ENCODE peak calls at places on chromosome 7, in eight cellular contexts. One of them, this sample, is unnamed.

GRCh38 chr7:150811-151221 is 41.6 kb upstream of the FAM20C start:
- DNase-seq in SK-N-SH: no peak
- DNase-seq in suprapubic skin: peak
- DNase-seq in HepG2: no peak
- DNase-seq in K562: no peak
- DNase-seq in sigmoid colon: no peak
- DNase-seq in esophagus muscularis mucosa: no peak
- DNase-seq in stomach: no peak
- DNase-seq in this sample: no peak

GRCh38 chr7:111486472-111487142 is 75.7 kb downstream of the IMMP2L start:
- DNase-seq in SK-N-SH: peak
- DNase-seq in suprapubic skin: no peak
- DNase-seq in HepG2: peak
- DNase-seq in K562: peak
- DNase-seq in sigmoid colon: no peak
- DNase-seq in esophagus muscularis mucosa: no peak
- DNase-seq in stomach: no peak
- DNase-seq in this sample: no peak

GRCh38 chr7:130917669-130918128 is 183.7 kb upstream of the KLF14 start:
- DNase-seq in SK-N-SH: no peak
- DNase-seq in suprapubic skin: no peak
- DNase-seq in HepG2: no peak
- DNase-seq in K562: no peak
- DNase-seq in sigmoid colon: no peak
- DNase-seq in esophagus muscularis mucosa: no peak
- DNase-seq in stomach: no peak
- DNase-seq in this sample: no peak

GRCh38 chr7:81685263-81685868 is 84.5 kb downstream of the HGF start:
- DNase-seq in SK-N-SH: no peak
- DNase-seq in suprapubic skin: no peak
- DNase-seq in HepG2: no peak
- DNase-seq in K562: no peak
- DNase-seq in sigmoid colon: no peak
- DNase-seq in esophagus muscularis mucosa: no peak
- DNase-seq in stomach: no peak
- DNase-seq in this sample: no peak

GRCh38 chr7:98102170-98102569 is 4.5 kb upstream of the LMTK2 start:
- DNase-seq in SK-N-SH: no peak
- DNase-seq in suprapubic skin: no peak
- DNase-seq in HepG2: no peak
- DNase-seq in K562: no peak
- DNase-seq in sigmoid colon: no peak
- DNase-seq in esophagus muscularis mucosa: no peak
- DNase-seq in stomach: no peak
- DNase-seq in this sample: no peak

GRCh38 chr7:36047254-36047653 is 105.8 kb upstream of the EEPD1 start:
- DNase-seq in SK-N-SH: no peak
- DNase-seq in suprapubic skin: no peak
- DNase-seq in HepG2: no peak
- DNase-seq in K562: no peak
- DNase-seq in sigmoid colon: no peak
- DNase-seq in esophagus muscularis mucosa: no peak
- DNase-seq in stomach: no peak
- DNase-seq in this sample: no peak

GRCh38 chr7:22943997-22944396 is 69.9 kb downstream of the HYCC1 start:
- DNase-seq in SK-N-SH: no peak
- DNase-seq in suprapubic skin: no peak
- DNase-seq in HepG2: no peak
- DNase-seq in K562: no peak
- DNase-seq in sigmoid colon: peak
- DNase-seq in esophagus muscularis mucosa: no peak
- DNase-seq in stomach: no peak
- DNase-seq in this sample: no peak

GRCh38 chr7:135684134-135684533 is 21.8 kb downstream of the STMP1 start:
- DNase-seq in SK-N-SH: no peak
- DNase-seq in suprapubic skin: no peak
- DNase-seq in HepG2: no peak
- DNase-seq in K562: no peak
- DNase-seq in sigmoid colon: no peak
- DNase-seq in esophagus muscularis mucosa: no peak
- DNase-seq in stomach: no peak
- DNase-seq in this sample: no peak

GRCh38 chr7:33900501-33900900 is 4.8 kb upstream of the BMPER start:
- DNase-seq in SK-N-SH: no peak
- DNase-seq in suprapubic skin: no peak
- DNase-seq in HepG2: no peak
- DNase-seq in K562: no peak
- DNase-seq in sigmoid colon: no peak
- DNase-seq in esophagus muscularis mucosa: no peak
- DNase-seq in stomach: no peak
- DNase-seq in this sample: no peak

GRCh38 chr7:877312-878232 is 1.2 kb downstream of the GET4 start:
- DNase-seq in SK-N-SH: peak
- DNase-seq in suprapubic skin: peak
- DNase-seq in HepG2: peak
- DNase-seq in K562: peak
- DNase-seq in sigmoid colon: no peak
- DNase-seq in esophagus muscularis mucosa: no peak
- DNase-seq in stomach: peak
- DNase-seq in this sample: peak

GRCh38 chr7:144513332-144513731 is 109.8 kb upstream of the NOBOX start:
- DNase-seq in SK-N-SH: no peak
- DNase-seq in suprapubic skin: no peak
- DNase-seq in HepG2: no peak
- DNase-seq in K562: no peak
- DNase-seq in sigmoid colon: no peak
- DNase-seq in esophagus muscularis mucosa: no peak
- DNase-seq in stomach: no peak
- DNase-seq in this sample: no peak

GRCh38 chr7:105000190-105000589 is 13.8 kb upstream of the KMT2E start:
- DNase-seq in SK-N-SH: no peak
- DNase-seq in suprapubic skin: no peak
- DNase-seq in HepG2: no peak
- DNase-seq in K562: no peak
- DNase-seq in sigmoid colon: no peak
- DNase-seq in esophagus muscularis mucosa: no peak
- DNase-seq in stomach: no peak
- DNase-seq in this sample: no peak

GRCh38 chr7:134121632-134122139 is 5.5 kb upstream of the LRGUK start:
- DNase-seq in SK-N-SH: no peak
- DNase-seq in suprapubic skin: no peak
- DNase-seq in HepG2: no peak
- DNase-seq in K562: no peak
- DNase-seq in sigmoid colon: no peak
- DNase-seq in esophagus muscularis mucosa: no peak
- DNase-seq in stomach: no peak
- DNase-seq in this sample: no peak

GRCh38 chr7:63027075-63027474 is 971.6 kb upstream of the ZNF722 start:
- DNase-seq in SK-N-SH: no peak
- DNase-seq in suprapubic skin: no peak
- DNase-seq in HepG2: no peak
- DNase-seq in K562: no peak
- DNase-seq in sigmoid colon: no peak
- DNase-seq in esophagus muscularis mucosa: peak
- DNase-seq in stomach: no peak
- DNase-seq in this sample: no peak

GRCh38 chr7:129989466-129989865 is 36.7 kb upstream of the UBE2H start:
- DNase-seq in SK-N-SH: peak
- DNase-seq in suprapubic skin: no peak
- DNase-seq in HepG2: no peak
- DNase-seq in K562: no peak
- DNase-seq in sigmoid colon: no peak
- DNase-seq in esophagus muscularis mucosa: no peak
- DNase-seq in stomach: no peak
- DNase-seq in this sample: no peak

GRCh38 chr7:134992626-134993179 is 6.4 kb downstream of the AGBL3 start:
- DNase-seq in SK-N-SH: no peak
- DNase-seq in suprapubic skin: no peak
- DNase-seq in HepG2: no peak
- DNase-seq in K562: no peak
- DNase-seq in sigmoid colon: no peak
- DNase-seq in esophagus muscularis mucosa: no peak
- DNase-seq in stomach: no peak
- DNase-seq in this sample: no peak

DNA sequence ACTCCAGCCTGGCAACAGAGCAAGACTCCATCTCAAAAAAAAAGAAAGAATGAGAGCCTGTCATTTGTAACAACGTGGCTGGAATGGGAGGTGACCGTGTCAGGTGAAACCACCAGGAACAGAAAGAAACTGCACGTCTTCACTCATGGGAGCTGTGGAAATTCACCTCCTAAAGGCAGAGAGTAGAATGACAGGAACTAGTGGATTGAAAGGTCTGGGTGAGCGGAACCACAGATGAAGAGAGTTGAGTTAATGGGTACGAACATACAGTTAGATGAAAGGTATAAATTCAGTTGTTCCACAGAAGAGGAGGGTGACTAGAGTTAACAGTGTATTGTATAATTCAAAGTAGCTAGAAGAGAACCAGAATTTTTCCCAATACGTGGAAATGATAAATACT is 78.6 kb downstream of the MAD1L1 start:
- DNase-seq in SK-N-SH: no peak
- DNase-seq in suprapubic skin: no peak
- DNase-seq in HepG2: no peak
- DNase-seq in K562: no peak
- DNase-seq in sigmoid colon: peak
- DNase-seq in esophagus muscularis mucosa: no peak
- DNase-seq in stomach: no peak
- DNase-seq in this sample: no peak
- TF ChIP-seq CTCF in SK-N-SH: no peak
- TF ChIP-seq CTCF in suprapubic skin: no peak
- TF ChIP-seq CTCF in HepG2: no peak
- TF ChIP-seq CTCF in K562: no peak
- TF ChIP-seq CTCF in sigmoid colon: no peak
- TF ChIP-seq CTCF in esophagus muscularis mucosa: no peak
- TF ChIP-seq CTCF in stomach: no peak
- TF ChIP-seq CTCF in this sample: no peak

GRCh38 chr7:142646274-142646895 is 102.9 kb upstream of the PRSS1 start:
- DNase-seq in SK-N-SH: peak
- DNase-seq in suprapubic skin: no peak
- DNase-seq in HepG2: no peak
- DNase-seq in K562: no peak
- DNase-seq in sigmoid colon: no peak
- DNase-seq in esophagus muscularis mucosa: no peak
- DNase-seq in stomach: no peak
- DNase-seq in this sample: no peak
- TF ChIP-seq EP300 in SK-N-SH: no peak
- TF ChIP-seq EP300 in suprapubic skin: no peak
- TF ChIP-seq EP300 in HepG2: no peak
- TF ChIP-seq EP300 in K562: no peak
- TF ChIP-seq EP300 in sigmoid colon: no peak
- TF ChIP-seq EP300 in esophagus muscularis mucosa: no peak
- TF ChIP-seq EP300 in stomach: no peak
- TF ChIP-seq EP300 in this sample: no peak

GRCh38 chr7:139080905-139081304 is 28.6 kb downstream of the ZC3HAV1 start:
- DNase-seq in SK-N-SH: no peak
- DNase-seq in suprapubic skin: no peak
- DNase-seq in HepG2: no peak
- DNase-seq in K562: no peak
- DNase-seq in sigmoid colon: no peak
- DNase-seq in esophagus muscularis mucosa: no peak
- DNase-seq in stomach: no peak
- DNase-seq in this sample: no peak
- TF ChIP-seq POLR2AphosphoS5 in SK-N-SH: no peak
- TF ChIP-seq POLR2AphosphoS5 in suprapubic skin: no peak
- TF ChIP-seq POLR2AphosphoS5 in HepG2: no peak
- TF ChIP-seq POLR2AphosphoS5 in K562: no peak
- TF ChIP-seq POLR2AphosphoS5 in sigmoid colon: no peak
- TF ChIP-seq POLR2AphosphoS5 in esophagus muscularis mucosa: no peak
- TF ChIP-seq POLR2AphosphoS5 in stomach: peak
- TF ChIP-seq POLR2AphosphoS5 in this sample: no peak

DNA sequence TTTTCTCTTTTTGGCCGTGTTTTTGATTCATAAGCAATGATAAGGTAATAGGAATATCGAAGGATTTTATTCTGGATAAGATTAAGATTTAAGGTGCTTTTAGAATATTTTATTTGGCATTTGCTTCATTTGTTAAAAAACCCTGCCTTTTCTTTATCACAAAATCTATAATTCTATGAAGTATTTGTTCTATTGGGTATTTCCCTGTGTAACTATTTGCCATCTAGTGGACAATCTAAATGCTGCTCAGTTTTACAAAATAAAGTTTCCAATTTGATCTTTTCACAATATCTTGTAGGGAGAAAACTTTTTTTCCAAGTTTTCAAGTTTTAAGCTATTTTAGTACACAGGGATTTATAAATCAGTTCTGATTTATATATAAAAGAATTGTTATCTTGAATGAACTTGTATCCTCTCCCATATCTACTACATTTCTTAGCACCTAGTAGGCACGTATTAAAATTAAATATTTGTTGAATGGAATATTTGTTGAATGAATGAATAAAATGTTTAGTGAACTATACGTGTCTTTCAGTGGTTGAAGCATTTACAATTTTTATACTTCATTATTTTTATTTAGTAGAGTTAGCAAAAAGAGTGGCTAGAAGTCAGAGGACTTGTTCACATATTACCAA is 26.5 kb downstream of the ANKRD7 start:
- DNase-seq in SK-N-SH: no peak
- DNase-seq in suprapubic skin: no peak
- DNase-seq in HepG2: no peak
- DNase-seq in K562: no peak
- DNase-seq in sigmoid colon: no peak
- DNase-seq in esophagus muscularis mucosa: no peak
- DNase-seq in stomach: no peak
- DNase-seq in this sample: no peak
- TF ChIP-seq CTCF in SK-N-SH: peak
- TF ChIP-seq CTCF in suprapubic skin: no peak
- TF ChIP-seq CTCF in HepG2: no peak
- TF ChIP-seq CTCF in K562: no peak
- TF ChIP-seq CTCF in sigmoid colon: no peak
- TF ChIP-seq CTCF in esophagus muscularis mucosa: no peak
- TF ChIP-seq CTCF in stomach: no peak
- TF ChIP-seq CTCF in this sample: no peak

GRCh38 chr7:117217636-117218035 is 105.2 kb downstream of the WNT2 start:
- DNase-seq in SK-N-SH: no peak
- DNase-seq in suprapubic skin: no peak
- DNase-seq in HepG2: no peak
- DNase-seq in K562: no peak
- DNase-seq in sigmoid colon: no peak
- DNase-seq in esophagus muscularis mucosa: no peak
- DNase-seq in stomach: no peak
- DNase-seq in this sample: no peak
- TF ChIP-seq EP300 in SK-N-SH: peak
- TF ChIP-seq EP300 in suprapubic skin: no peak
- TF ChIP-seq EP300 in HepG2: no peak
- TF ChIP-seq EP300 in K562: no peak
- TF ChIP-seq EP300 in sigmoid colon: no peak
- TF ChIP-seq EP300 in esophagus muscularis mucosa: no peak
- TF ChIP-seq EP300 in stomach: no peak
- TF ChIP-seq EP300 in this sample: no peak

DNA sequence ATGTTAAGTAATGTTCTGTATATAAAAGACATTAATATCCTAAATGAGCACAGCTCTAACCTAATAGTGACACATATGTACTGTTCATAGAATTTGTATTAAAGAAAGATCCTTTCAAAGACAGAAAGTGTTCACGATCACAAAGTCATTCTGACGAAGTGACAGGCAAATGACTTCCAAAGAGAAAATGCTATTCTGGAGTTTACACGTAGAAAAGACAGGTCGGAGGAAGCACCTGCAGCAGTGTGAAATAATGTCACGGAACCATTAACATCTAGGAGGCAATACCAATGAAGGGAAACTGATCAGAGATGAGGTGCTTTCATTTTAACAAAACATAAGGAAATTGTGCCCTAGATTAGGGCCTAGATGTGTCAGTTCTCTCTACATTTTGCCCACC is 774.0 kb downstream of the MAGI2 start:
- DNase-seq in SK-N-SH: no peak
- DNase-seq in suprapubic skin: no peak
- DNase-seq in HepG2: no peak
- DNase-seq in K562: no peak
- DNase-seq in sigmoid colon: no peak
- DNase-seq in esophagus muscularis mucosa: no peak
- DNase-seq in stomach: no peak
- DNase-seq in this sample: no peak
- TF ChIP-seq POLR2AphosphoS5 in SK-N-SH: no peak
- TF ChIP-seq POLR2AphosphoS5 in suprapubic skin: no peak
- TF ChIP-seq POLR2AphosphoS5 in HepG2: no peak
- TF ChIP-seq POLR2AphosphoS5 in K562: no peak
- TF ChIP-seq POLR2AphosphoS5 in sigmoid colon: no peak
- TF ChIP-seq POLR2AphosphoS5 in esophagus muscularis mucosa: no peak
- TF ChIP-seq POLR2AphosphoS5 in stomach: no peak
- TF ChIP-seq POLR2AphosphoS5 in this sample: no peak